ENCODE peak calls at places on chromosomes 2 and 18, in four cellular contexts. G, F, Y and B are unnamed samples.

GRCh38 chr2:128196026-128196822 is 105.2 kb downstream of the UGGT1 start:
- DNase-seq in F (no peak), Y (no peak), G (no peak), B (no peak)

GRCh38 chr2:238921259-238921658 is 73.4 kb downstream of the TWIST2 start:
- DNase-seq in Y (no peak), G (no peak), F (no peak), B (no peak)

GRCh38 chr18:12520442-12520992 is 112.8 kb downstream of the PRELID3A start:
- DNase-seq in Y (no peak), G (no peak), F (no peak), B (no peak)

GRCh38 chr2:71792926-71793761 is 339.8 kb downstream of the DYSF start:
- DNase-seq in G (no peak), Y (no peak), F (no peak), B (no peak)

GRCh38 chr2:205714058-205714776 is 31.9 kb downstream of the NRP2 start:
- DNase-seq in F (no peak), Y (peak), G (no peak), B (no peak)

GRCh38 chr2:120620025-120620793 is 115.5 kb upstream of the GLI2 start:
- DNase-seq in F (peak), Y (no peak), G (no peak), B (no peak)

GRCh38 chr2:134142341-134142738 is 111.5 kb upstream of the MGAT5 start:
- DNase-seq in G (no peak), Y (no peak), F (no peak), B (no peak)

GRCh38 chr2:109129921-109130725 is 1.1 kb downstream of the SH3RF3 start:
- DNase-seq in F (no peak), Y (no peak), G (no peak), B (no peak)

GRCh38 chr2:85237849-85238570 is 89.8 kb downstream of the TGOLN2 start:
- DNase-seq in F (no peak), G (no peak), Y (no peak), B (no peak)

GRCh38 chr2:78973630-78974029 is 51.9 kb upstream of the REG3G start:
- DNase-seq in F (no peak), Y (no peak), G (no peak), B (no peak)

GRCh38 chr2:95043300-95043786 is 17.8 kb downstream of the MAL start:
- DNase-seq in F (no peak), G (no peak), Y (peak), B (no peak)

GRCh38 chr18:63890950-63891304 is 3.4 kb downstream of the SERPINB2 start:
- DNase-seq in Y (no peak), G (no peak), F (no peak), B (no peak)

GRCh38 chr2:241892299-241893137 is 23.0 kb downstream of the RTP5 start:
- DNase-seq in F (no peak), Y (no peak), G (peak), B (no peak)

GRCh38 chr2:17518212-17519154 is at the start of gene RAD51AP2:
- DNase-seq in G (peak), F (no peak), Y (peak), B (peak)

GRCh38 chr18:28127763-28128737 is 48.9 kb downstream of the CDH2 start:
- DNase-seq in G (no peak), Y (no peak), F (no peak), B (no peak)

GRCh38 chr2:149562304-149562703 is 25.3 kb downstream of the MMADHC start:
- DNase-seq in F (no peak), Y (no peak), G (no peak), B (no peak)

GRCh38 chr2:169131587-169132512 is 62.5 kb downstream of the DHRS9 start:
- DNase-seq in G (peak), Y (peak), F (peak), B (peak)

GRCh38 chr2:168565112-168565511 is 109.0 kb downstream of the CERS6 start:
- DNase-seq in G (no peak), Y (no peak), F (no peak), B (no peak)

GRCh38 chr2:239225456-239225855 is 175.4 kb downstream of the HDAC4 start:
- DNase-seq in F (no peak), G (no peak), Y (no peak), B (no peak)

GRCh38 chr2:24766609-24767008 is 26.6 kb downstream of the PTRHD1 start:
- DNase-seq in G (no peak), Y (no peak), F (no peak), B (no peak)

GRCh38 chr2:205580591-205580990 is 101.7 kb upstream of the NRP2 start:
- DNase-seq in G (no peak), Y (no peak), F (no peak), B (no peak)

GRCh38 chr2:51387235-51387634 is 355.3 kb upstream of the NRXN1 start:
- DNase-seq in F (no peak), G (no peak), Y (no peak), B (no peak)

GRCh38 chr2:212193066-212193465 is 345.5 kb downstream of the ERBB4 start:
- DNase-seq in G (no peak), F (no peak), Y (no peak), B (no peak)

GRCh38 chr2:218168635-218169462 is 2.1 kb upstream of the CXCR1 start:
- DNase-seq in F (no peak), Y (no peak), G (peak), B (peak)

GRCh38 chr2:40401896-40402295 is 50.0 kb downstream of the SLC8A1 start:
- DNase-seq in G (no peak), F (no peak), Y (no peak), B (no peak)

GRCh38 chr2:73766994-73767393 is 12.9 kb downstream of the DUSP11 start:
- DNase-seq in F (no peak), G (no peak), Y (no peak), B (no peak)

GRCh38 chr18:44680271-44681038 is at the start of gene SETBP1:
- DNase-seq in Y (no peak), G (peak), F (no peak), B (peak)

GRCh38 chr2:237421542-237422047 is 7.6 kb upstream of the COL6A3 start:
- DNase-seq in F (peak), G (peak), Y (no peak), B (peak)

GRCh38 chr2:140154271-140154670 is 1374.1 kb upstream of the NXPH2 start:
- DNase-seq in G (no peak), Y (no peak), F (no peak), B (no peak)

GRCh38 chr18:25229080-25229479 is 122.9 kb downstream of the ZNF521 start:
- DNase-seq in Y (no peak), F (no peak), G (peak), B (no peak)

GRCh38 chr2:185181901-185182300 is 556.7 kb upstream of the FSIP2 start:
- DNase-seq in F (no peak), G (no peak), Y (no peak), B (no peak)

GRCh38 chr2:95149397-95149984 is 10.2 kb downstream of the ZNF514 start:
- DNase-seq in Y (no peak), F (no peak), G (no peak), B (no peak)

GRCh38 chr2:162480067-162480466 is 136.1 kb downstream of the GCA start:
- DNase-seq in F (no peak), Y (no peak), G (no peak), B (no peak)

GRCh38 chr2:109330056-109330455 is 201.1 kb downstream of the SH3RF3 start:
- DNase-seq in G (no peak), Y (no peak), F (no peak), B (no peak)

GRCh38 chr2:210756821-210757220 is 200.4 kb downstream of the CPS1 start:
- DNase-seq in Y (no peak), G (no peak), F (no peak), B (no peak)

GRCh38 chr2:65040414-65041261 is 15.6 kb upstream of the CEP68 start:
- DNase-seq in Y (no peak), G (peak), F (peak), B (peak)

GRCh38 chr18:34225218-34225553 is 473 bp upstream of the NOL4 start:
- DNase-seq in F (no peak), Y (no peak), G (no peak), B (no peak)

GRCh38 chr2:43225788-43226557 is 433 bp downstream of the ZFP36L2 start:
- DNase-seq in Y (no peak), F (peak), G (peak), B (no peak)
- TF ChIP-seq SPI1 in Y (no peak), F (peak), G (peak), B (no peak)

GRCh38 chr2:182077451-182078142 is 91.9 kb downstream of the PPP1R1C start:
- DNase-seq in G (no peak), Y (no peak), F (peak), B (no peak)
- TF ChIP-seq POLR2AphosphoS5 in G (no peak), Y (no peak), F (no peak), B (no peak)

GRCh38 chr2:98946875-98947274 is 10.8 kb upstream of the CRACDL start:
- DNase-seq in G (no peak), Y (no peak), F (no peak), B (no peak)

GRCh38 chr2:98944786-98945185 is 8.8 kb upstream of the CRACDL start:
- DNase-seq in Y (no peak), G (no peak), F (no peak), B (no peak)

GRCh38 chr2:98952971-98953370 is 16.9 kb upstream of the CRACDL start:
- DNase-seq in F (no peak), Y (no peak), G (no peak), B (no peak)

DNA sequence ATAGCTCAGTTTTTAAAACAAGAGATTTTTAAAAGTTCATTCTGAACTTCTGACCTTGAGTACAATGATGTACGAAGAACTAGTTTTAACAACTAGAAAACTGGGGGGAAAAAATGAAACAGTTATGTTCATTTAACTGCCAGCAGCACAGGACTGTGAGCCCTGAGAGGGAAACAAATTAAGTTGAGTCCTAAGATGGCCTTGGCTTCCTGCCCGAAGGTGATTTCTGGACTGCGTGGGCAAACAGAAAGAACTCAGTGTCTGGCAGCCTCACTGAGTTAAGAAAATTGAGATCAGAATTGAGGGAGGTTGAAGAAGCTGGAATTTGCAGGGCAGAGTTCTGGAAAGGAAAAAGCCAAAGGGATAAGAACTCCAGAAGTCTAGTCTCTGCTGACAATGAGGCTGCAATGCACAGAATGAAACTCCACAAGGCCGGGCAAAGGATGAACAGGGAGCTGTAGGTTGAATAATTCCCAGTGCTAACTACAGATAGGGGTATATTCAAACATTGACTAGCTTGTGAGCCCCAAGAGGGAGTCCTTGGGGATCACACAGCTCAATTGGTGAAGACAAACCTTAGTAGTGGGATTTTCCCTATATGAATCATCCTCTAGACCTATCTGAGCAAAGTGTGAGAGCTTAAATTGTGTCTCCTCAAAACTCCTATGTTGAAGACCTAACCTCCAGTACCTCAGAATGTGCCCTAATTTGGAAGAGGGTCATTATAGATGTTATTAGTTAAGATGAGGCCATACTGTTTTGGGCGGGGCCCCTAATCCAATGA is 13.1 kb upstream of the CRACDL start:
- DNase-seq in G (no peak), Y (no peak), F (no peak), B (no peak)
- TF ChIP-seq SPI1 in G (no peak), Y (no peak), F (no peak), B (no peak)

GRCh38 chr18:66603941-66604627 is at the start of gene CDH19:
- DNase-seq in G (no peak), Y (no peak), F (no peak), B (no peak)
- TF ChIP-seq POLR2AphosphoS5 in G (no peak), Y (no peak), F (no peak), B (no peak)